ENCODE peak calls at places on chromosomes 1 and 21, in ten cellular contexts. D is tibial nerve; P is T follicular helper cell; G is H7; F is activated naive CD4-positive, alpha-beta T cell treated with anti-CD3 and anti-CD28 coated beads, Interleukin-2, amount 50 U/mL, for 16 hours; E is stimulated activated CD8-positive, alpha-beta memory T cell treated with anti-CD3 and anti-CD28 coated beads, Interleukin-4, amount 100 ng/mL, for 24 hours; S is ACHN; J is hypothalamus; O is GM19239; R is A549. U is an unnamed sample.

GRCh38 chr1:64235910-64236309 is 32.5 kb downstream of the UBE2U start:
- DNase-seq in D (no peak), P (no peak), G (no peak), F (no peak), E (no peak), S (no peak), J (no peak), O (no peak), R (no peak), U (no peak)

GRCh38 chr1:3584915-3585314 is 26.4 kb downstream of the MEGF6 start:
- DNase-seq in D (no peak), P (no peak), G (no peak), F (peak; percentile 36), E (no peak), S (no peak), J (no peak), O (no peak), R (no peak), U (no peak)

GRCh38 chr1:180271640-180272255 is 41.7 kb downstream of the LHX4 start:
- DNase-seq in D (no peak), P (no peak), G (no peak), F (no peak), E (no peak), S (no peak), J (no peak), O (no peak), R (no peak), U (no peak)

GRCh38 chr1:101996830-101997485 is at the start of gene OLFM3:
- DNase-seq in D (no peak), P (no peak), G (peak; percentile 79), F (no peak), E (no peak), S (peak; percentile 19), J (no peak), O (no peak), R (no peak), U (peak; percentile 82)

GRCh38 chr1:1274299-1274930 is 761 bp upstream of the UBE2J2 start:
- DNase-seq in D (no peak), P (no peak), G (no peak), F (no peak), E (no peak), S (no peak), J (no peak), O (no peak), R (no peak), U (no peak)

GRCh38 chr1:217059401-217059800 is 336.2 kb upstream of the ESRRG start:
- DNase-seq in D (no peak), P (no peak), G (no peak), F (no peak), E (no peak), S (no peak), J (no peak), O (no peak), R (no peak), U (no peak)

GRCh38 chr1:55362558-55362957 is 147.4 kb upstream of the USP24 start:
- DNase-seq in D (peak; percentile 50), P (no peak), G (no peak), F (no peak), E (no peak), S (no peak), J (no peak), O (no peak), R (no peak), U (no peak)

GRCh38 chr1:113534875-113535274 is 144.6 kb downstream of the MAGI3 start:
- DNase-seq in D (no peak), P (no peak), G (no peak), F (no peak), E (no peak), S (no peak), J (no peak), O (no peak), R (no peak), U (no peak)

GRCh38 chr1:61318319-61319125 is 236.2 kb downstream of the NFIA start:
- DNase-seq in D (peak; percentile 62), P (no peak), G (no peak), F (no peak), E (no peak), S (no peak), J (no peak), O (peak; percentile 34), R (no peak), U (peak; percentile 28)

GRCh38 chr1:97936976-97937375 is 16.1 kb upstream of the DPYD start:
- DNase-seq in D (no peak), P (no peak), G (no peak), F (no peak), E (no peak), S (no peak), J (peak; percentile 24), O (no peak), R (no peak), U (no peak)

GRCh38 chr1:94843846-94844245 is 23.7 kb downstream of the SLC44A3 start:
- DNase-seq in D (no peak), P (no peak), G (no peak), F (no peak), E (no peak), S (no peak), J (no peak), O (no peak), R (no peak), U (no peak)

GRCh38 chr21:34781508-34781907 is 112.7 kb downstream of the CLIC6 start:
- DNase-seq in D (no peak), P (no peak), G (no peak), F (no peak), E (no peak), S (no peak), J (no peak), O (no peak), R (no peak), U (no peak)

GRCh38 chr1:94130851-94131595 is 10.1 kb upstream of the ABCA4 start:
- DNase-seq in D (no peak), P (no peak), G (no peak), F (no peak), E (no peak), S (no peak), J (no peak), O (no peak), R (no peak), U (no peak)

GRCh38 chr1:199685369-199685768 is 342.1 kb upstream of the NR5A2 start:
- DNase-seq in D (no peak), P (no peak), G (no peak), F (no peak), E (no peak), S (peak; percentile 16), J (no peak), O (no peak), R (no peak), U (peak; percentile 19)

GRCh38 chr1:202835548-202836072 is 24.9 kb downstream of the PCAT6 start:
- DNase-seq in D (no peak), P (no peak), G (peak; percentile 48), F (no peak), E (no peak), S (no peak), J (no peak), O (no peak), R (no peak), U (no peak)

GRCh38 chr1:234585333-234586055 is 24.5 kb downstream of the IRF2BP2 start:
- DNase-seq in D (no peak), P (no peak), G (no peak), F (no peak), E (no peak), S (no peak), J (no peak), O (no peak), R (no peak), U (no peak)

GRCh38 chr21:26137379-26138060 is 33.0 kb downstream of the APP start:
- DNase-seq in D (no peak), P (no peak), G (no peak), F (no peak), E (no peak), S (no peak), J (no peak), O (no peak), R (no peak), U (no peak)